ENCODE peak calls at places on chromosomes 5 and 9, in five cellular contexts. X is GM06990; U is CD4-positive, CD25-positive, alpha-beta regulatory T cell; H is ELR; G is AG04449. I is an unnamed sample.

GRCh38 chr9:105625088-105625487 is 37.2 kb upstream of the TAL2 start:
- DNase-seq in G (no peak), H (no peak), X (no peak), U (no peak), I (no peak)

GRCh38 chr5:10484774-10485141 is 43.1 kb downstream of the ROPN1L start:
- DNase-seq in U (no peak), H (no peak), G (no peak), X (no peak), I (no peak)

GRCh38 chr5:72163349-72163983 is 56.2 kb downstream of the MAP1B start:
- DNase-seq in H (no peak), X (no peak), G (no peak), U (no peak), I (no peak)

GRCh38 chr9:128718475-128718874 is 5.5 kb downstream of the ZDHHC12 start:
- DNase-seq in X (no peak), G (no peak), U (no peak), H (no peak), I (no peak)

GRCh38 chr5:74516217-74516636 is 124.3 kb downstream of the ENC1 start:
- DNase-seq in H (peak), X (no peak), G (no peak), U (no peak), I (no peak)

GRCh38 chr5:45089870-45090269 is 281.1 kb downstream of the MRPS30 start:
- DNase-seq in U (no peak), G (no peak), H (no peak), X (no peak), I (no peak)

GRCh38 chr9:34664281-34665108 is 2.0 kb upstream of the CCL27 start:
- DNase-seq in U (peak), H (peak), G (no peak), X (peak), I (peak)

GRCh38 chr9:112433715-112434392 is 52.8 kb upstream of the KIAA1958 start:
- DNase-seq in X (no peak), G (no peak), U (no peak), H (no peak), I (no peak)

GRCh38 chr9:127330501-127330900 is 65.9 kb downstream of the GARNL3 start:
- DNase-seq in G (no peak), H (no peak), U (no peak), X (no peak), I (no peak)